ENCODE peak calls at places on chromosomes 16 and 17, in five cellular contexts. I is heart right ventricle, S is ovary, V is iPS-NIHi11, B is psoas muscle. P is an unnamed sample.

GRCh38 chr16:54655171-54655590 is 275.5 kb upstream of the IRX5 start:
- DNase-seq in I (peak), S (peak), V (no peak), B (no peak), P (no peak)

GRCh38 chr17:8120520-8121443 is 2.5 kb upstream of the ALOXE3 start:
- DNase-seq in I (peak), S (peak), V (peak), B (no peak), P (no peak)

GRCh38 chr17:15651583-15652110 is 32.1 kb upstream of the FBXW10B start:
- DNase-seq in I (peak), S (peak), V (peak), B (peak), P (no peak)

GRCh38 chr16:69613283-69614154 is 47.8 kb downstream of the NFAT5 start:
- DNase-seq in I (no peak), S (no peak), V (no peak), B (no peak), P (no peak)

GRCh38 chr16:2664522-2665096 is 17.7 kb upstream of the KCTD5 start:
- DNase-seq in I (no peak), S (no peak), V (no peak), B (no peak), P (no peak)

GRCh38 chr16:48949636-48950035 is 332.0 kb downstream of the CBLN1 start:
- DNase-seq in I (no peak), S (no peak), V (no peak), B (no peak), P (no peak)

GRCh38 chr17:60355663-60356594 is 36.0 kb downstream of the USP32 start:
- DNase-seq in I (no peak), S (no peak), V (no peak), B (no peak), P (no peak)

GRCh38 chr16:58500329-58501241 is 642 bp downstream of the NDRG4 start:
- DNase-seq in I (no peak), S (peak), V (peak), B (no peak), P (no peak)

GRCh38 chr16:72856797-72857196 is 191.1 kb downstream of the ZFHX3 start:
- DNase-seq in I (no peak), S (no peak), V (peak), B (no peak), P (no peak)

GRCh38 chr17:79038545-79039135 is 14.7 kb downstream of the C1QTNF1 start:
- DNase-seq in I (no peak), S (peak), V (no peak), B (peak), P (no peak)

GRCh38 chr17:65823713-65824112 is 262.3 kb upstream of the AXIN2 start:
- DNase-seq in I (no peak), S (no peak), V (no peak), B (no peak), P (no peak)

GRCh38 chr16:73527191-73527590 is 479.3 kb upstream of the ZFHX3 start:
- DNase-seq in I (no peak), S (no peak), V (no peak), B (no peak), P (no peak)

GRCh38 chr17:59972778-59973177 is 8.2 kb upstream of the RNFT1 start:
- DNase-seq in I (no peak), S (no peak), V (no peak), B (no peak), P (no peak)

GRCh38 chr17:46144246-46144645 is 49.0 kb downstream of the KANSL1 start:
- DNase-seq in I (no peak), S (no peak), V (no peak), B (no peak), P (no peak)

GRCh38 chr17:73551756-73552155 is 92.5 kb downstream of the SDK2 start:
- DNase-seq in I (no peak), S (no peak), V (no peak), B (no peak), P (no peak)

GRCh38 chr17:29112780-29113295 is 67.4 kb downstream of the MYO18A start:
- DNase-seq in I (peak), S (no peak), V (no peak), B (peak), P (no peak)

GRCh38 chr16:11030990-11031510 is 86.7 kb downstream of the CLEC16A start:
- DNase-seq in I (peak), S (no peak), V (no peak), B (no peak), P (no peak)

GRCh38 chr16:253833-254232 is 19.2 kb downstream of the FAM234A start:
- DNase-seq in I (no peak), S (no peak), V (peak), B (no peak), P (no peak)

GRCh38 chr16:70589998-70590471 is 56.3 kb upstream of the IL34 start:
- DNase-seq in I (peak), S (peak), V (peak), B (no peak), P (no peak)

GRCh38 chr17:9643611-9644010 is 1.7 kb upstream of the USP43 start:
- DNase-seq in I (no peak), S (no peak), V (no peak), B (no peak), P (no peak)

GRCh38 chr16:58709338-58709737 is 24.8 kb upstream of the SLC38A7 start:
- DNase-seq in I (no peak), S (no peak), V (peak), B (no peak), P (no peak)

GRCh38 chr17:77959926-77960521 is 1.5 kb downstream of the TNRC6C start:
- DNase-seq in I (peak), S (no peak), V (peak), B (no peak), P (no peak)

GRCh38 chr17:66966529-66967418 is 2.3 kb downstream of the CACNG4 start:
- DNase-seq in I (no peak), S (no peak), V (no peak), B (no peak), P (no peak)

GRCh38 chr16:56041556-56042140 is 149.6 kb upstream of the GNAO1 start:
- DNase-seq in I (peak), S (no peak), V (peak), B (no peak), P (peak)

GRCh38 chr17:78144736-78145641 is 1.2 kb upstream of the C17orf99 start:
- DNase-seq in I (peak), S (peak), V (no peak), B (no peak), P (no peak)

GRCh38 chr16:79605999-79606398 is 5.5 kb upstream of the MAF start:
- DNase-seq in I (no peak), S (no peak), V (peak), B (no peak), P (no peak)

GRCh38 chr16:24088011-24088410 is 168.1 kb upstream of the CACNG3 start:
- DNase-seq in I (no peak), S (no peak), V (no peak), B (no peak), P (no peak)

GRCh38 chr16:83227336-83227735 is 580.4 kb upstream of the HSBP1 start:
- DNase-seq in I (no peak), S (no peak), V (no peak), B (no peak), P (no peak)

GRCh38 chr16:83214671-83215070 is 587.9 kb downstream of the CDH13 start:
- DNase-seq in I (no peak), S (no peak), V (no peak), B (no peak), P (no peak)

GRCh38 chr17:46191332-46192210 is 1.7 kb downstream of the KANSL1 start:
- DNase-seq in I (no peak), S (no peak), V (peak), B (no peak), P (no peak)

GRCh38 chr17:60229189-60229802 is 79.5 kb downstream of the CA4 start:
- DNase-seq in I (no peak), S (no peak), V (no peak), B (no peak), P (no peak)

GRCh38 chr17:3805581-3805980 is 4.6 kb upstream of the ITGAE start:
- DNase-seq in I (no peak), S (no peak), V (no peak), B (no peak), P (no peak)

GRCh38 chr17:44203731-44204452 is 4.2 kb upstream of the ATXN7L3 start:
- DNase-seq in I (no peak), S (no peak), V (peak), B (no peak), P (no peak)

GRCh38 chr16:69338557-69339288 is 641 bp downstream of the COG8 start:
- DNase-seq in I (no peak), S (no peak), V (no peak), B (no peak), P (no peak)

GRCh38 chr17:319266-319665 is 33.3 kb downstream of the RPH3AL start:
- DNase-seq in I (no peak), S (peak), V (no peak), B (no peak), P (no peak)

GRCh38 chr16:85536073-85536410 is 77.1 kb upstream of the GSE1 start:
- DNase-seq in I (peak), S (no peak), V (no peak), B (no peak), P (no peak)

GRCh38 chr16:11669380-11670146 is 1.3 kb downstream of the SNN start:
- DNase-seq in I (peak), S (peak), V (no peak), B (peak), P (no peak)